ENCODE peak calls at places on chromosomes 4 and X, in seven cellular contexts. F, O, Q, C, W, L and E are unnamed samples.

GRCh38 chrX:50579955-50580354 is 109.3 kb upstream of the DGKK start:
- DNase-seq in F (no peak), O (no peak), Q (no peak), C (peak; percentile 37), W (no peak), L (no peak), E (no peak)

GRCh38 chr4:169659736-169660670 is 39.6 kb downstream of the CLCN3 start:
- DNase-seq in F (no peak), O (peak; percentile 55), Q (peak; percentile 80), C (peak; percentile 77), W (peak; percentile 63), L (peak; percentile 53), E (peak; percentile 77)

GRCh38 chr4:62676962-62677361 is 1476.8 kb downstream of the ADGRL3 start:
- DNase-seq in F (no peak), O (no peak), Q (no peak), C (no peak), W (no peak), L (no peak), E (no peak)

GRCh38 chrX:118552501-118552900 is 56.9 kb downstream of the DOCK11 start:
- DNase-seq in F (no peak), O (peak; percentile 48), Q (no peak), C (no peak), W (peak; percentile 59), L (no peak), E (no peak)

GRCh38 chrX:55546956-55547355 is 57.3 kb upstream of the USP51 start:
- DNase-seq in F (no peak), O (no peak), Q (no peak), C (no peak), W (no peak), L (no peak), E (no peak)

GRCh38 chr4:74206088-74206826 is 48.3 kb downstream of the MTHFD2L start:
- DNase-seq in F (no peak), O (no peak), Q (no peak), C (no peak), W (peak; percentile 55), L (no peak), E (no peak)

GRCh38 chr4:137677851-137678250 is 145.6 kb upstream of the PCDH18 start:
- DNase-seq in F (no peak), O (no peak), Q (no peak), C (no peak), W (no peak), L (no peak), E (no peak)

GRCh38 chr4:171588146-171588545 is 225.1 kb upstream of the GALNTL6 start:
- DNase-seq in F (no peak), O (no peak), Q (no peak), C (no peak), W (no peak), L (no peak), E (no peak)

GRCh38 chr4:26785312-26785711 is 75.3 kb upstream of the STIM2 start:
- DNase-seq in F (no peak), O (no peak), Q (no peak), C (no peak), W (no peak), L (no peak), E (no peak)

GRCh38 chrX:79413009-79413408 is 45.9 kb upstream of the ITM2A start:
- DNase-seq in F (no peak), O (no peak), Q (no peak), C (no peak), W (no peak), L (no peak), E (no peak)

GRCh38 chr4:5101571-5101970 is 50.3 kb downstream of the STK32B start:
- DNase-seq in F (no peak), O (no peak), Q (no peak), C (no peak), W (no peak), L (no peak), E (no peak)

GRCh38 chrX:22662776-22663175 is 337.0 kb upstream of the DDX53 start:
- DNase-seq in F (no peak), O (no peak), Q (no peak), C (no peak), W (no peak), L (no peak), E (no peak)

GRCh38 chr4:1472911-1473518 is 66.8 kb upstream of the NKX1-1 start:
- DNase-seq in F (no peak), O (no peak), Q (peak; percentile 46), C (no peak), W (no peak), L (peak; percentile 37), E (no peak)

GRCh38 chr4:13944095-13944501 is 316.6 kb upstream of the BOD1L1 start:
- DNase-seq in F (peak; percentile 60), O (no peak), Q (no peak), C (no peak), W (no peak), L (no peak), E (no peak)

DNA sequence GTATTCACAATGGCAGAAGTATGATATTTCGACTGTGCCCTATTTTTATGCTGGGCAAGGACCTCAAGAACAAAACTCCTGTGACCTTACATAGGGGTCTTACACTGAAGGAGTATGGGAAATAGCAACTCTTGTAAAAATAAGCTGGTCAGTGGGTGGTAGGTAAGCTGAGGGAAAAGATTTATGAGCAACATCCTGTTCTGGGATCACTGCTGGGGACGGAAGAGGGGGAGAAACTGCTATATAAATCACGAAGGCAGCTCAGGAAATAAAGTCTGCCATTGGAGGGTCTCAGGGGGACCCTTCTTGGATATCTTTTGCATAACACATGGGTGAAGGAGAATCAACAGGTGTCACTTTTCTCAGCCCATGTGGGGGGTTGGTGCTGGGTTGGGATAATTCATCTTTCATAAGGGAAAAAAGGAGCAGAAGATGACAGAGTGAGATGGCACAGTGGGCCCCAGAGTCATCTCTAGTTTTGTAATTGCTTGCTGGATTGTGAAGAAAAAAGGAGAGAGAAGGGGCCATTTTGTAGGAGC is 33.7 kb downstream of the AFF1 start:
- DNase-seq in F (no peak), O (no peak), Q (no peak), C (no peak), W (no peak), L (no peak), E (no peak)
- H3K4me1 ChIP-seq in F (peaks cover 13% of the 10 kb centered on the region), O (peaks cover 63% of the 10 kb centered on the region), Q (peaks cover 62% of the 10 kb centered on the region), C (peaks cover 6% of the 10 kb centered on the region), W (no peaks in the 10 kb centered on the region), L (no peaks in the 10 kb centered on the region), E (peaks cover 39% of the 10 kb centered on the region)

GRCh38 chrX:19040373-19040772 is 56.5 kb upstream of the PHKA2 start:
- DNase-seq in F (no peak), O (no peak), Q (no peak), C (no peak), W (no peak), L (no peak), E (no peak)
- H3K4me1 ChIP-seq in F (no peaks in the 10 kb centered on the region), O (no peaks in the 10 kb centered on the region), Q (no peaks in the 10 kb centered on the region), C (no peaks in the 10 kb centered on the region), W (no peaks in the 10 kb centered on the region), L (no peaks in the 10 kb centered on the region), E (no peaks in the 10 kb centered on the region)

GRCh38 chr4:151967074-151967473 is 206.3 kb upstream of the GATB start:
- DNase-seq in F (no peak), O (no peak), Q (no peak), C (no peak), W (no peak), L (no peak), E (no peak)

GRCh38 chr4:151960449-151961246 is 199.8 kb upstream of the GATB start:
- DNase-seq in F (no peak), O (no peak), Q (no peak), C (no peak), W (no peak), L (no peak), E (no peak)

GRCh38 chr4:151957163-151957562 is 196.4 kb upstream of the GATB start:
- DNase-seq in F (peak; percentile 16), O (no peak), Q (no peak), C (peak; percentile 61), W (no peak), L (no peak), E (no peak)

GRCh38 chr4:151961456-151961855 is 200.6 kb upstream of the GATB start:
- DNase-seq in F (no peak), O (no peak), Q (no peak), C (no peak), W (no peak), L (no peak), E (no peak)

DNA sequence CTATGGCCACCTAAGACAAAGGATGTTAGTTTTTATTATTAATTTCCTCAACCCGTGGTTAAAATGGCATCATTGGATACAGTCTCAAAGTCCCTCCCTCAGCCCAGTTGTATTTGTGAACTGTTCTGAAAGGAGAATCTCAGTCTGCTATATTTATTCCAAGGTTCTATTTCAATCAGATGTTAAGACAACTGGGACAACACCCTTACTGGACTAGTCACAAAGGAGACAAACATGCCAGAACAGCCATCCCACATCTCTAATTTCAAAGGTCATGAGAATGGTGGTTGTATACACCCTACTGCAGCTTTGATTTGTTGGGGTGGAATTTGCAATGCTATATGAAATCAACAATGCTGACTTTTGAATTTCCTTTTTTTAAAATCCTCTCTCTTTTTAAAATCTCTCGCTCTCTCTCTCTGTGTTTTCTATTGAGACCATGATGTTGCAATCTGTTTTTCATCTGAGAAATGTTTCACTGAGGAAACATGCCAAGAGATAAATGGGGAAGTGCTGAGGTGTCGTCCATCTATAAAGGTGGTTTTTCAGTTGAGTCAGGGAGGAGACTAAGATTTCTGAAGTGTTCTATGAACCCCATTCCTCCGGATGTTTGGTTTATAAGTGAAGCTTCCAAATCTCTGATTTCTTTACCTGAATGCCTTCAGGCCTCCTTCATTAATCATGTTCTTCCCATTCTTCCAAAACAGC is 201.5 kb upstream of the GATB start:
- DNase-seq in F (no peak), O (no peak), Q (no peak), C (no peak), W (no peak), L (no peak), E (no peak)
- H3K4me1 ChIP-seq in F (peaks cover 6% of the 10 kb centered on the region), O (no peaks in the 10 kb centered on the region), Q (peaks cover 25% of the 10 kb centered on the region), C (peaks cover 1% of the 10 kb centered on the region), W (no peaks in the 10 kb centered on the region), L (no peaks in the 10 kb centered on the region), E (no peaks in the 10 kb centered on the region)

DNA sequence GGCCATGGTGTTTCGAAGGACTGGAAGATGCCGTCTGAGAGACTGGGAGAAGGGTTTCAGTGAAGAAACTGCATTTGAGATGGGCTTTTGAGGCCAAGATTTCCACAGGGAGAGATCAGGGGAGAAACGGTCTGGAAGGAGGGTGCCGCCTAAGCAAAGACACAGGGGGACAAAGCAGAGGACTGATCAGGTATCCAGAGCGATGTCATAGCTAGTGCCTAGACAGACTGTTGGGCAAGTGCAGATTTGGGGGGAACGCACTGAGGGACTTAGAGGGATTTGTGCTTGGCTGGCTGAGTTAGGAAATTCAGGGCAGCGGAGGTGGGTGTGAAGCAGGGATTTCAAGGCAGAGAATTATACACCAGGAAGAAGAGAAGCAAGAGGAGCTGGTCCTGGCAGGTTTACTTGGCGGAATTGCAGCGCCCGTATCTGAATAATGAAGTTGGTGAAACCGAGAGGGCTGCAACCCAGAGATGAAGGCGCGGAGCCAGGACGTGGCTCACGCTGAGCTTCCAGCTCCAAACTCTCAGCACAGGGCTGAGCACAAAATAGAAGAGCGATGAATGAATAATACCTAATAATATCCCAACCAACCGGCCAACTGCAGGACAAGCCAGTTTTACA is 106.9 kb downstream of the MAML3 start:
- DNase-seq in F (peak; percentile 65), O (no peak), Q (no peak), C (no peak), W (peak; percentile 78), L (no peak), E (no peak)
- H3K4me1 ChIP-seq in F (peaks cover 15% of the 10 kb centered on the region), O (peaks cover 54% of the 10 kb centered on the region), Q (peaks cover 41% of the 10 kb centered on the region), C (peaks cover 48% of the 10 kb centered on the region), W (peaks cover 6% of the 10 kb centered on the region), L (peaks cover 26% of the 10 kb centered on the region), E (peaks cover 6% of the 10 kb centered on the region)